ENCODE peak calls at places on chromosomes 6 and 20, in five cellular contexts. K, I, J, Q and F are unnamed samples.

GRCh38 chr6:105015482-105015881 is 58.6 kb downstream of the LIN28B start:
- DNase-seq in K (no peak), I (no peak), J (no peak), Q (no peak), F (no peak)

GRCh38 chr20:20549699-20550098 is 162.7 kb downstream of the RALGAPA2 start:
- DNase-seq in K (no peak), I (no peak), J (no peak), Q (no peak), F (no peak)

GRCh38 chr6:89669002-89669401 is 30.5 kb upstream of the LYRM2 start:
- DNase-seq in K (no peak), I (no peak), J (no peak), Q (no peak), F (no peak)

GRCh38 chr6:89122625-89123024 is 4.8 kb upstream of the SRSF12 start:
- DNase-seq in K (no peak), I (no peak), J (no peak), Q (no peak), F (no peak)

GRCh38 chr6:42937548-42938427 is 8.5 kb downstream of the CNPY3 start:
- DNase-seq in K (peak), I (no peak), J (no peak), Q (no peak), F (no peak)

GRCh38 chr6:56334937-56335336 is 87.6 kb upstream of the COL21A1 start:
- DNase-seq in K (no peak), I (no peak), J (no peak), Q (no peak), F (no peak)

GRCh38 chr20:46715292-46715756 is 5.9 kb downstream of the SLC2A10 start:
- DNase-seq in K (peak), I (peak), J (no peak), Q (no peak), F (peak)

GRCh38 chr20:51021067-51022025 is 1.6 kb downstream of the KCNG1 start:
- DNase-seq in K (no peak), I (no peak), J (no peak), Q (peak), F (no peak)

GRCh38 chr20:57713951-57714350 is 4.1 kb upstream of the PMEPA1 start:
- DNase-seq in K (no peak), I (no peak), J (no peak), Q (no peak), F (no peak)

GRCh38 chr20:11117808-11118528 is 444.2 kb upstream of the JAG1 start:
- DNase-seq in K (no peak), I (no peak), J (no peak), Q (no peak), F (no peak)

GRCh38 chr6:106745824-106746610 is 116.6 kb downstream of the QRSL1 start:
- DNase-seq in K (no peak), I (no peak), J (no peak), Q (no peak), F (no peak)

GRCh38 chr6:97040355-97040860 is 115.9 kb downstream of the KLHL32 start:
- DNase-seq in K (no peak), I (no peak), J (no peak), Q (no peak), F (no peak)

GRCh38 chr6:17672064-17672718 is 34.5 kb downstream of the NUP153 start:
- DNase-seq in K (peak), I (no peak), J (no peak), Q (no peak), F (no peak)

GRCh38 chr6:20703049-20703448 is 168.8 kb downstream of the CDKAL1 start:
- DNase-seq in K (no peak), I (no peak), J (no peak), Q (no peak), F (no peak)

GRCh38 chr20:9332783-9333482 is 181.5 kb upstream of the LAMP5 start:
- DNase-seq in K (no peak), I (no peak), J (no peak), Q (no peak), F (no peak)

GRCh38 chr6:161748535-161749386 is 474.9 kb upstream of the AGPAT4 start:
- DNase-seq in K (no peak), I (no peak), J (peak), Q (peak), F (no peak)

GRCh38 chr6:90978046-90978445 is 391.2 kb upstream of the MAP3K7 start:
- DNase-seq in K (no peak), I (no peak), J (no peak), Q (no peak), F (no peak)

GRCh38 chr6:106046116-106046853 is 39.9 kb upstream of the PRDM1 start:
- DNase-seq in K (no peak), I (no peak), J (no peak), Q (no peak), F (no peak)

GRCh38 chr6:165417298-165417865 is 108.0 kb upstream of the C6orf118 start:
- DNase-seq in K (no peak), I (no peak), J (no peak), Q (no peak), F (no peak)

GRCh38 chr6:34196833-34197195 is 39.9 kb upstream of the HMGA1 start:
- DNase-seq in K (no peak), I (no peak), J (no peak), Q (no peak), F (no peak)
- H3K4me3 ChIP-seq in K (peak), I (peak), J (peak), Q (peak), F (peak)

DNA sequence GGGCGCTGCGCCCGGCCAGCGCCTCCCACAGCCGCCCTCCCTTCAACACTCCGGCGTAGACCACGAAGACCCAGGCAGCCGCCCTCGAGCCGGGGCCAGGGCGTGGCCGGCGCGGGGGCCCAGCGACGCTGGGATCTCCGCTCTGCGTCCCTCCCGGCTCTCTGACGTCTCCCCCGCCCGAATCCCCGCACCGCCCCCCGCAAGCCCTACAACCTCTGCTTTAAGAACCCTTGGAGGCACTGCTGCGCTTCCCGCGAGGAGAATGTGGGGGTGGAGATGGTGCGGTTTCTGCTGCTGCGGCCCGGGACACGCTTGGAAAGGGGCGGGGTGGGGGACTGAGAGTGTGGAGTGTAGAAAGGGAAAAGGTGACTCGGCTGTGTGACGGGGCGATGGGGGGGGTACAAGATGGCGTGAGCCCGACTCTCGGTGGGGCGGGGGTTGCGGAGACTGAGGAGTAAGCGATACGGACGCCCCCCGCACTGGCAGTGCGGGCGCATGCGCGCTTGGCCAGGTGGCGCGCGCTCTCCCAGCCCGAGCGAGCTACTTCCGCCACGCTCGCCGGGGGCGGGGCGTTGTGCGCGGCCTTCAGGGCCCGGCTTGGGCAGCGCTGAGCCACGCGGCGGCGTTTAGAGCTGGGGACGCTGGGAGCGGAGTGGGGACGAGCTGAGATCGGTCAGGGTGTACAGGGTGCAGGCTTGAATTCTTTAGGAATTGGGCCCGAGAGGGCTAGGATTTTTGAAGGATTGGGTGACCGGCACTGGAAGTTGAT is at the start of gene SUPT3H:
- DNase-seq in K (peak), I (peak), J (peak), Q (peak), F (peak)
- TF ChIP-seq POLR2A in K (peak), I (peak), J (peak), Q (peak), F (peak)

GRCh38 chr20:52312131-52312729 is 120.7 kb upstream of the ZFP64 start:
- DNase-seq in K (no peak), I (no peak), J (peak), Q (no peak), F (peak)
- TF ChIP-seq CTCF in K (peak), I (peak), J (peak), Q (peak), F (peak)

GRCh38 chr6:3484240-3484639 is 27.4 kb upstream of the SLC22A23 start:
- DNase-seq in K (no peak), I (no peak), J (no peak), Q (no peak), F (no peak)

GRCh38 chr6:3489032-3489757 is 32.3 kb upstream of the SLC22A23 start:
- DNase-seq in K (no peak), I (no peak), J (peak), Q (no peak), F (no peak)

GRCh38 chr6:3482869-3483268 is 26.0 kb upstream of the SLC22A23 start:
- DNase-seq in K (no peak), I (no peak), J (no peak), Q (no peak), F (no peak)

GRCh38 chr6:3481640-3482039 is 24.8 kb upstream of the SLC22A23 start:
- DNase-seq in K (no peak), I (no peak), J (no peak), Q (no peak), F (no peak)

GRCh38 chr6:3484946-3485345 is 28.1 kb upstream of the SLC22A23 start:
- DNase-seq in K (no peak), I (no peak), J (no peak), Q (no peak), F (no peak)
- H3K4me3 ChIP-seq in K (no peak), I (no peak), J (no peak), Q (no peak), F (no peak)

GRCh38 chr6:31680226-31680840 is 534 bp downstream of the LY6G5C start:
- DNase-seq in K (no peak), I (no peak), J (no peak), Q (no peak), F (no peak)

GRCh38 chr6:31677955-31678354 is 2.9 kb downstream of the LY6G5C start:
- DNase-seq in K (no peak), I (no peak), J (no peak), Q (no peak), F (no peak)

GRCh38 chr6:31676904-31677303 is 4.0 kb downstream of the LY6G5C start:
- DNase-seq in K (no peak), I (no peak), J (no peak), Q (no peak), F (no peak)

GRCh38 chr6:31676322-31676903 is 4.5 kb downstream of the LY6G5C start:
- DNase-seq in K (no peak), I (no peak), J (no peak), Q (no peak), F (no peak)

DNA sequence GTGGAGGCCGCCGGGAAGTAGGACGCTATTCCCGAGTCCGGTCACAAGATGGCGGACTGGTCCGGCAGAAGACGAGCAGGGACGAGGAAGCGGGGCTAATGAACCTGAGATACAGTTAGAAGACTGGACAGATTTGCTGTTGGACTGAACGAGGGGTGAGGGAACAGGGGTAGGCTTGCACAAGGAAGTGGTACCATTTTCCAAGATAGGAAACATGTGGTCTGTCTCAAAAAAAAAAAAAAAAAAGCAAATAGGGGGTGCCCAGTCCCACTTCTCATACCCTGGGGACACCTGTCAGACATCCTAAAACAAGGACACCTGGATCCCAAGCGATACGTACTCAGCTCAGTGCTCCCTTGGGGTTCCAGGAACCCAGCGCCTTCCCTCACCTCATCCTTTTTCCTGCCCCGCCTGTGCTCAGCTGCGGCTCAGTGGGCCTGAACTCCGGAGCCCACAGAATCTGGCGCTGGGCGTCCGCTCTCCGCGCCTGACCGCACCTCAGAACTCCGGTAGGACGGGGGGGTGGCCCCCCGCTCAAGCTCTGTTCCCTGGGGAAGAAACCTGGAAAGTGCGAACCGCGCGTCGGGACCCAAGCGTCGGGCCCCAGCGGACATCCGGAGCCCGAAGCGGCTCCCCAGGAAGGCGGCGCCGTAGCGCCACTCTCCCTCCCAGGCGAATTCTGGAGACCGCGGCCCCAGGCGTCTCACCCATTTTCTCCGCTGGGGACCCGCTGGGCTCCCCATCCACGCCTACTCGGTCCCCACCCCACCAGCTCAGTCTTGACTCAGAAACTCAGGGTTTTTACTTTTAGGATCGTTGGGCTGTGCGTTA is at the start of gene LY6G5C:
- DNase-seq in K (peak), I (peak), J (peak), Q (peak), F (peak)
- TF ChIP-seq POLR2A in K (no peak), I (peak), J (no peak), Q (peak), F (peak)

GRCh38 chr20:59405819-59406218 is 105.4 kb downstream of the EDN3 start:
- DNase-seq in K (no peak), I (no peak), J (no peak), Q (no peak), F (no peak)
- TF ChIP-seq CTCF in K (no peak), I (no peak), J (no peak), Q (no peak), F (no peak)

DNA sequence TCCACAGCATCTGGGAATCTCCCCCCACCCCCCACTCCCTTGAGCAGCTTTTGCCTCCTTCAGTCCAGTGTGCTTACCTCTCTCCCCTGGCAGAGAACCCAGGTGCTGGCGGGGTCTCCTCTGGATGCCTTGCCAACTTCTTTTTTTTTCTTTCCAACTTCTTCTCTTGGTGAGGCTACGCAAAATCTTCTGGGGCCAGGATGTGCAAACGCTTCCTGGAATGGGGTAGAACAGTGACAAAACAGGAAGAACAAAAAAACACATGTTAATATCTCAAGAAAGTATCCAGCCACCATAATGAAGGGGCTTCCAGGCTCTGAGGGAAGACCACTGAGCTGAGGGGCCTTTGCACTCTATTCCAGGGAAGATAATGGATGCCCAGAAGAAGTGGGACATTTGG is 53.9 kb upstream of the DDR1 start:
- DNase-seq in K (no peak), I (no peak), J (no peak), Q (no peak), F (no peak)
- H3K4me3 ChIP-seq in K (no peak), I (no peak), J (no peak), Q (peak), F (no peak)

GRCh38 chr6:113856011-113856551 is 1.1 kb upstream of the MARCKS start:
- DNase-seq in K (no peak), I (no peak), J (no peak), Q (no peak), F (peak)
- TF ChIP-seq POLR2A in K (no peak), I (no peak), J (no peak), Q (no peak), F (no peak)

GRCh38 chr20:37243076-37243936 is 18.3 kb downstream of the GHRH start:
- DNase-seq in K (peak), I (no peak), J (no peak), Q (no peak), F (no peak)
- TF ChIP-seq CTCF in K (no peak), I (no peak), J (no peak), Q (no peak), F (no peak)

GRCh38 chr20:44334306-44334705 is 2.5 kb upstream of the R3HDML start:
- DNase-seq in K (no peak), I (no peak), J (no peak), Q (no peak), F (no peak)

GRCh38 chr20:44336725-44337380 is at the start of gene R3HDML:
- DNase-seq in K (no peak), I (no peak), J (no peak), Q (no peak), F (no peak)

GRCh38 chr20:44334709-44335108 is 2.1 kb upstream of the R3HDML start:
- DNase-seq in K (no peak), I (no peak), J (no peak), Q (no peak), F (no peak)

GRCh38 chr20:44335675-44336074 is 1.2 kb upstream of the R3HDML start:
- DNase-seq in K (no peak), I (no peak), J (no peak), Q (no peak), F (no peak)

GRCh38 chr20:44336086-44336485 is 757 bp upstream of the R3HDML start:
- DNase-seq in K (no peak), I (no peak), J (no peak), Q (no peak), F (no peak)
- H3K4me3 ChIP-seq in K (no peak), I (no peak), J (no peak), Q (no peak), F (no peak)